ENCODE peak calls at places on chromosomes 3 and 15, in nine cellular contexts. H is fibroblast of lung, S is WTC11, M is fibroblast of mammary gland, Z is HCT116, U is cardiac fibroblast, O is HFFc6, T is stomach, P is right atrium auricular region. F is an unnamed sample.

GRCh38 chr3:39146611-39147373 is 6.6 kb downstream of the CSRNP1 start:
- DNase-seq in M (peak), H (peak), P (peak), S (no peak), Z (peak), O (peak), U (peak), T (peak), F (peak)

GRCh38 chr3:39408493-39409372 is 2.2 kb downstream of the RPSA start:
- DNase-seq in M (no peak), P (no peak), U (no peak), T (no peak), H (no peak), Z (no peak), S (no peak), O (no peak), F (no peak)

GRCh38 chr3:134437211-134437752 is 48.5 kb downstream of the ANAPC13 start:
- DNase-seq in Z (no peak), P (no peak), S (no peak), T (no peak), U (no peak), M (no peak), H (no peak), O (peak), F (no peak)

GRCh38 chr15:93451265-93451664 is 362.3 kb upstream of the RGMA start:
- DNase-seq in S (no peak), O (no peak), H (peak), Z (no peak), M (no peak), U (no peak), T (no peak), P (no peak), F (no peak)

GRCh38 chr3:103056953-103057450 is 622.2 kb downstream of the ZPLD1 start:
- DNase-seq in P (no peak), O (no peak), Z (no peak), U (no peak), S (no peak), M (no peak), T (no peak), H (peak), F (no peak)

GRCh38 chr15:42156266-42156922 is at the start of gene PLA2G4F:
- DNase-seq in H (no peak), S (no peak), O (no peak), P (no peak), Z (no peak), M (no peak), T (peak), U (no peak), F (no peak)

GRCh38 chr3:101262393-101263240 is 57.8 kb downstream of the IMPG2 start:
- DNase-seq in U (no peak), M (no peak), S (no peak), Z (no peak), O (no peak), T (no peak), H (no peak), P (no peak), F (no peak)

GRCh38 chr3:127177226-127177625 is 15.7 kb upstream of the PRR23E start:
- DNase-seq in U (peak), H (no peak), T (peak), Z (no peak), O (no peak), M (peak), P (no peak), S (no peak), F (no peak)

GRCh38 chr3:171195686-171196085 is 169.2 kb upstream of the SLC2A2 start:
- DNase-seq in H (no peak), S (no peak), M (no peak), O (no peak), U (no peak), P (no peak), T (no peak), Z (no peak), F (no peak)

GRCh38 chr3:129228891-129229585 is 20.4 kb upstream of the COPG1 start:
- DNase-seq in Z (no peak), T (no peak), P (no peak), U (peak), M (peak), S (peak), H (peak), O (peak), F (no peak)

GRCh38 chr3:115071611-115072010 is 75.5 kb downstream of the ZBTB20 start:
- DNase-seq in Z (no peak), P (no peak), M (peak), H (peak), T (no peak), S (no peak), U (peak), O (peak), F (no peak)

GRCh38 chr3:37944243-37944955 is 46.2 kb upstream of the VILL start:
- DNase-seq in P (no peak), T (no peak), U (no peak), M (no peak), H (no peak), O (no peak), Z (no peak), S (no peak), F (no peak)

GRCh38 chr15:80693682-80694623 is 1.2 kb upstream of the ABHD17C start:
- DNase-seq in M (peak), H (no peak), P (no peak), O (no peak), Z (no peak), T (peak), U (no peak), S (no peak), F (no peak)

GRCh38 chr3:45205126-45205525 is 21.0 kb downstream of the TMEM158 start:
- DNase-seq in M (no peak), S (no peak), U (peak), H (peak), T (no peak), Z (no peak), O (peak), P (no peak), F (no peak)

GRCh38 chr3:82085356-82085755 is 323.9 kb upstream of the GBE1 start:
- DNase-seq in T (no peak), Z (no peak), P (no peak), S (no peak), U (peak), O (no peak), H (peak), M (no peak), F (no peak)

GRCh38 chr3:156321934-156322333 is 201.6 kb downstream of the KCNAB1 start:
- DNase-seq in S (no peak), M (no peak), Z (no peak), O (no peak), U (no peak), H (no peak), P (no peak), T (no peak), F (no peak)

GRCh38 chr15:57747206-57747605 is 40.7 kb downstream of the POLR2M start:
- DNase-seq in H (no peak), Z (no peak), P (no peak), S (no peak), U (peak), O (no peak), T (peak), M (peak), F (peak)

GRCh38 chr15:88704791-88705768 is 66.3 kb downstream of the ISG20 start:
- DNase-seq in H (peak), U (peak), S (peak), Z (no peak), P (no peak), T (peak), M (peak), O (no peak), F (no peak)

GRCh38 chr3:81302045-81302444 is 459.4 kb downstream of the GBE1 start:
- DNase-seq in U (peak), S (peak), M (peak), T (peak), O (peak), Z (peak), H (peak), P (no peak), F (no peak)

GRCh38 chr15:88894348-88894818 is 961 bp downstream of the HAPLN3 start:
- DNase-seq in S (peak), T (peak), O (no peak), Z (no peak), U (peak), M (peak), P (no peak), H (peak), F (peak)

GRCh38 chr15:73019733-73020132 is 32.5 kb upstream of the NEO1 start:
- DNase-seq in O (no peak), Z (no peak), U (no peak), M (no peak), T (no peak), H (no peak), P (no peak), S (no peak), F (no peak)

GRCh38 chr3:187813198-187813597 is 67.9 kb upstream of the BCL6 start:
- DNase-seq in Z (no peak), O (no peak), P (no peak), M (no peak), S (no peak), U (no peak), H (no peak), T (no peak), F (no peak)

GRCh38 chr3:127049390-127049789 is 66.5 kb downstream of the PLXNA1 start:
- DNase-seq in T (no peak), P (no peak), H (no peak), Z (no peak), O (no peak), U (no peak), M (no peak), S (peak), F (no peak)

GRCh38 chr15:80423215-80423614 is 19.0 kb downstream of the ARNT2 start:
- DNase-seq in T (no peak), H (peak), U (no peak), O (no peak), Z (no peak), S (no peak), P (no peak), M (peak), F (no peak)

GRCh38 chr3:63278171-63278999 is at the start of gene SYNPR:
- DNase-seq in H (no peak), P (no peak), M (no peak), S (peak), U (no peak), T (no peak), O (no peak), Z (no peak), F (no peak)

GRCh38 chr3:51330046-51330445 is 55.0 kb upstream of the MANF start:
- DNase-seq in T (no peak), U (no peak), S (no peak), H (no peak), P (no peak), O (no peak), Z (no peak), M (no peak), F (no peak)

GRCh38 chr3:71191031-71191482 is 392.5 kb downstream of the FOXP1 start:
- DNase-seq in U (no peak), H (no peak), P (no peak), S (no peak), Z (no peak), T (no peak), O (no peak), M (no peak), F (no peak)

GRCh38 chr3:14143271-14143605 is 18.4 kb downstream of the TMEM43 start:
- DNase-seq in P (no peak), O (peak), Z (no peak), M (peak), S (no peak), T (no peak), U (peak), H (peak), F (no peak)

GRCh38 chr15:28097656-28098359 is 1.3 kb downstream of the OCA2 start:
- DNase-seq in U (no peak), H (no peak), T (no peak), Z (no peak), M (no peak), O (no peak), S (no peak), P (peak), F (no peak)

GRCh38 chr15:28099555-28100140 is 533 bp upstream of the OCA2 start:
- DNase-seq in O (no peak), U (no peak), M (no peak), H (no peak), Z (no peak), P (no peak), S (no peak), T (no peak), F (no peak)

GRCh38 chr15:28100516-28101195 is 1.5 kb upstream of the OCA2 start:
- DNase-seq in P (no peak), Z (no peak), T (no peak), U (no peak), O (no peak), S (no peak), H (no peak), M (no peak), F (no peak)

GRCh38 chr15:28098360-28098765 is 752 bp downstream of the OCA2 start:
- DNase-seq in O (no peak), M (no peak), U (no peak), Z (no peak), T (no peak), P (peak), S (no peak), H (no peak), F (no peak)

DNA sequence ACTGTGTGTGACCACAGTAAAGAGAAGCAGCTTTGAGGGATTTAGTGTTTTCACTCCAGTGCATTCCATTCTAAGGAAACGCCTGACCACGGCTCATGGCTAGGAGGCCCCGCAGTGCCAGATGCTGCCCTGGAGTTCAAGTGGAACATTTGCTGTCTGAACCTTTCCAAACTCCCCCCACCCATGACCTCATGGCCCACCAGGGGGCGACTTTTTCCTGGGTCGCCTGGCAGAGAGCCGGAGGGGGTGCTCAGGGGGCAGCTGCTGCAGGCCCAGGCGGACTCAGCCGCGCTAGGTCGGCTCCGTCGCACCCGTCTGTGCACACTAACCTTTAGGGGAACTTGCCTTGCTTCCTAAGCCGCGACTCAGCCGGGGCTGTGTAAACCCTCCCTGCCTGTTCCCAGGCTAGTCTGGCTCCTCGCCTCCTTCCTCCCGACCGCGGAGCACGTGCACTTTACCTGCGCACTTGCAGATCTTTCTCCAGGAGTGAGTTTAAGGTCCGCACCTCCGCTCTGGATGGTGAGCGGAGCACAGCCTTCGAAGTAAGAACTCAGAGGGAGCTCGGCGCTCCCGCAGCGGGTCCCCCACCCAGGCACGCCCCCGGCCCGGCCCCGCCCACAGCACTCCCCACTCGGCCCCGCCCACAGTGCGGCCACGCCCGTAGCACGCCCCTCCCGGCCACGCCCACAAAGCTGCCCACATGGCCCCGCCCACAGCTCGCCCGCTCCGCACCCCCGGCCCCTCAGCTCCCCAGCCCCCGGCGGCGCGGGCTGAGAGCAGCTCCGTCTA is at the start of gene OCA2:
- DNase-seq in H (peak), M (no peak), T (peak), U (peak), P (no peak), Z (no peak), S (peak), O (no peak), F (peak)
- TF ChIP-seq CTCF in H (peak), M (no peak), T (no peak), U (no peak), P (no peak), Z (peak), S (no peak), O (peak), F (no peak)

GRCh38 chr3:163626753-163627152 is 1451.5 kb downstream of the SI start:
- DNase-seq in U (no peak), Z (no peak), P (no peak), S (no peak), O (no peak), H (no peak), T (no peak), M (no peak), F (no peak)

DNA sequence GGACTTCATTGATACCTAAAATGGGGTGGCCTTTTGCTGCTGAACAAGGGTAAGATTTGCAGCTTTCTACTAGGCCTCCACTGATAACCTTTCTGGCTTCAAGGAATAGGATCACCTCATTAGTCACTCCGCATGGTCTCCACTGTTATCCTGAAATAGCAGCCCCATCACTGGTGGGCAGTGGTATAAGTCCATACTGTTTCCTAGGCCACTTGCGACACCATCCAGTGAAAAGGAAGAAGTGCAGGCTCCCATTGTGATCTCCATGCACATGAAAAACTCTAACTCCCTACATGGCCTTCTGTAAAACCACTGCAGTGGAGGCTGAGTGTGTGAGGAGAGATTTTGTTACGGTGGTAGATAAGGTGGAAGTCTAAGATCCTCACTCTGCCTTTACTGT is 1455.9 kb downstream of the SI start:
- DNase-seq in U (peak), M (no peak), H (no peak), T (no peak), O (no peak), Z (peak), P (no peak), S (peak), F (no peak)
- TF ChIP-seq CTCF in U (no peak), M (no peak), H (no peak), T (no peak), O (no peak), Z (peak), P (no peak), S (peak), F (no peak)

GRCh38 chr3:194321666-194322640 is 29.2 kb downstream of the CPN2 start:
- DNase-seq in Z (peak), U (no peak), M (no peak), H (no peak), T (peak), P (no peak), S (no peak), O (no peak), F (no peak)

GRCh38 chr3:194322701-194323174 is 28.4 kb downstream of the CPN2 start:
- DNase-seq in M (peak), O (peak), P (no peak), Z (peak), H (peak), S (no peak), U (peak), T (peak), F (no peak)

GRCh38 chr3:194320100-194320499 is 31.0 kb downstream of the CPN2 start:
- DNase-seq in H (no peak), M (no peak), Z (no peak), O (no peak), S (no peak), T (no peak), U (no peak), P (no peak), F (no peak)

GRCh38 chr3:194318511-194319161 is 32.5 kb downstream of the CPN2 start:
- DNase-seq in S (no peak), T (no peak), P (no peak), U (no peak), H (peak), Z (no peak), M (no peak), O (no peak), F (no peak)

DNA sequence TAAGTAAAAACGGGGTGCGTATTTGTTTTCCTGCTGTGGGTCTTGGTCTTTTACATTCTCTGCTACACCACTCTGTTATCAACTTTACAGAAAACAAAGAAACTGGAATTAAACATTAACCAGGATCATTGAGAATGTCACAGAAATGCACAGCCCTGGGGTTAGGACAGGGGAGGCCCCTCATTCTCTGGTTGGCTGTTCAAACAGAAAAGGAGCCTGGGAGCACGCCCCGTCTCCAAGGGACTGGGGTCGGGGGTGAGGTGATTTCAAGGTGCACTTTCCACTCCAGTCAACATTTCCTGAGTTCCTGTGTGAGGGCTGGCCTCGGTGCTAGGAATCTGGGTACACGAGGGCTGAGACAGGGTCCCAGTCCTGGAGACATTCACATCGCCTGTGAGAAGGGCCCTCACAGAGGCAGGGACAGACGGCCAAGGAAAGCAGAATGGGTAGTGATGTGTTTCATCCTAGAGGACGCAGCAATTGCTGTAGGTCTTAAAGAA is 30.3 kb downstream of the CPN2 start:
- DNase-seq in O (no peak), Z (no peak), T (peak), M (no peak), U (no peak), P (no peak), H (no peak), S (no peak), F (no peak)
- TF ChIP-seq CTCF in O (no peak), Z (no peak), T (no peak), M (no peak), U (no peak), P (no peak), H (no peak), S (no peak), F (no peak)

DNA sequence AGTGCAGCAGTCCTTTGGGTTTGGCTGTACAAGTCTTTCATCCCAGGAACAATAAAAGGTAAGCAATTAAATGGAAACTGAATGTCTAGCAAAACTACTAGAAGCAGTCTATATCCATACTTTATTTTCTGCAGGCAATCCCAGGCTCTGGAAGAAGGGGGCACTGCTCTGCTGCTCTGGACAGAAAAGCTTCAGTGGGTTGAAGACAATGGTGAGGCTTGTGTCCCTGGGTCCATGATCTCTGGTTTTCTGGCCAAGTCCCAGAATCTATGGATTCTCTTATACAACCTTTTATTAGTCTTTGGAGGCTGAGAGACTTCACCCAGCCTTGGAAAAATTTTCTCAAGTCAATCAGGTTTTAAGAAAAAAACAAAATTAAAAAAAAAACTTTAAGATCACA is 35.6 kb downstream of the SCAP start:
- DNase-seq in T (no peak), H (no peak), Z (no peak), O (no peak), M (peak), U (no peak), P (no peak), S (no peak), F (no peak)
- TF ChIP-seq CTCF in T (no peak), H (peak), Z (peak), O (peak), M (peak), U (peak), P (no peak), S (no peak), F (no peak)

GRCh38 chr3:177300039-177300833 is 103.0 kb upstream of the TBL1XR1 start:
- DNase-seq in H (peak), P (no peak), T (peak), O (peak), S (no peak), M (peak), U (peak), Z (no peak), F (no peak)
- TF ChIP-seq CTCF in H (no peak), P (no peak), T (no peak), O (no peak), S (no peak), M (no peak), U (no peak), Z (no peak), F (no peak)

DNA sequence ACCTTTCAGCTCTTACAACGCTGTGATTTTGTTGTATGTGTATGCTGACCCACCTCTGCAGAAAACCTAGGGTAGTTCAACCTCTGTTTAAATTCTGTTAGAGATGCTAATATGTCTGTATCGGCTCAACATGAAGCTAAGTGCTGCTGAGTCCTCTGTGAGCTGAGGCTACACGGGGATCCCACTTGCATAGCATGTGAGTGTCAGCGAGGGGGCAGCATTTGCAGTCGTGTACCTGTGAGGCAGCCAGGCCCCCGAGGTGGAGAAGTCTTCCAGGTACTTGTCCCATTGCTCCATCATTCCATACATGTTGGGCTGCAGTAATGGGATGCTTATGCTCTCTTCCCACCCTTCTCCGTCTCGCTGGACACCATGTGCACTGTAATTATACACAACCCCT is 3.7 kb downstream of the MKRN2OS start:
- DNase-seq in P (no peak), U (peak), S (peak), M (no peak), H (no peak), T (no peak), O (no peak), Z (no peak), F (no peak)
- TF ChIP-seq CTCF in P (no peak), U (peak), S (peak), M (no peak), H (no peak), T (no peak), O (no peak), Z (peak), F (no peak)

F was measured in natural killer cell.